ENCODE peak calls at places on chromosomes 1 and 21, in nine cellular contexts. U, Q, T, C, P, Y, S, E and I are unnamed samples.

GRCh38 chr1:201807958-201808632 is 20.9 kb upstream of the IPO9 start:
- DNase-seq in U (peak; percentile 68), Q (no peak), T (no peak), C (no peak), P (no peak), Y (no peak), S (no peak), E (no peak), I (no peak)

GRCh38 chr1:112723511-112723839 is 8.3 kb upstream of the PPM1J start:
- DNase-seq in U (no peak), Q (no peak), T (no peak), C (no peak), P (no peak), Y (no peak), S (no peak), E (no peak), I (no peak)

GRCh38 chr1:8911416-8912309 is 33.2 kb upstream of the ENO1 start:
- DNase-seq in U (no peak), Q (no peak), T (no peak), C (no peak), P (no peak), Y (no peak), S (no peak), E (no peak), I (no peak)

GRCh38 chr1:12593621-12594066 is 24.4 kb downstream of the DHRS3 start:
- DNase-seq in U (no peak), Q (no peak), T (peak; percentile 70), C (no peak), P (peak; percentile 52), Y (no peak), S (no peak), E (no peak), I (no peak)

GRCh38 chr1:78607334-78607927 is 12.8 kb upstream of the IFI44L start:
- DNase-seq in U (no peak), Q (peak; percentile 3), T (no peak), C (no peak), P (no peak), Y (no peak), S (no peak), E (no peak), I (peak; percentile 16)

GRCh38 chr21:41931041-41931451 is 22.8 kb downstream of the C2CD2 start:
- DNase-seq in U (no peak), Q (no peak), T (no peak), C (no peak), P (no peak), Y (peak; percentile 17), S (no peak), E (no peak), I (no peak)

GRCh38 chr1:162195567-162195966 is 126.1 kb downstream of the NOS1AP start:
- DNase-seq in U (no peak), Q (no peak), T (no peak), C (no peak), P (no peak), Y (no peak), S (no peak), E (no peak), I (no peak)

GRCh38 chr21:35438643-35439404 is 389.7 kb upstream of the RUNX1 start:
- DNase-seq in U (no peak), Q (peak; percentile 36), T (no peak), C (no peak), P (no peak), Y (no peak), S (no peak), E (no peak), I (peak; percentile 29)

GRCh38 chr1:60078182-60078581 is 4.6 kb upstream of the C1orf87 start:
- DNase-seq in U (no peak), Q (no peak), T (no peak), C (no peak), P (no peak), Y (no peak), S (no peak), E (no peak), I (no peak)

GRCh38 chr1:116827607-116828125 is 73.4 kb downstream of the CD2 start:
- DNase-seq in U (no peak), Q (no peak), T (no peak), C (no peak), P (no peak), Y (no peak), S (no peak), E (no peak), I (no peak)
- TF ChIP-seq CTCF in U (no peak), Q (no peak), T (no peak), C (no peak), P (no peak), Y (no peak), S (no peak), E (no peak), I (no peak)

GRCh38 chr1:174747613-174748012 is 252.1 kb upstream of the CACYBP start:
- DNase-seq in U (no peak), Q (no peak), T (no peak), C (no peak), P (no peak), Y (no peak), S (no peak), E (no peak), I (no peak)
- TF ChIP-seq CTCF in U (no peak), Q (peak; percentile 4), T (no peak), C (no peak), P (no peak), Y (no peak), S (no peak), E (peak; percentile 31), I (no peak)

GRCh38 chr1:18325151-18325550 is 155.6 kb upstream of the KLHDC7A start:
- DNase-seq in U (no peak), Q (no peak), T (no peak), C (no peak), P (no peak), Y (no peak), S (no peak), E (no peak), I (no peak)

GRCh38 chr1:18324246-18324645 is 156.5 kb upstream of the KLHDC7A start:
- DNase-seq in U (no peak), Q (peak; percentile 31), T (no peak), C (no peak), P (no peak), Y (no peak), S (no peak), E (no peak), I (no peak)

GRCh38 chr1:18320051-18320450 is 160.7 kb upstream of the KLHDC7A start:
- DNase-seq in U (no peak), Q (no peak), T (no peak), C (no peak), P (no peak), Y (no peak), S (no peak), E (no peak), I (no peak)

GRCh38 chr1:18323259-18323658 is 157.5 kb upstream of the KLHDC7A start:
- DNase-seq in U (no peak), Q (no peak), T (no peak), C (no peak), P (no peak), Y (no peak), S (no peak), E (no peak), I (no peak)

GRCh38 chr1:18322353-18323032 is 158.2 kb upstream of the KLHDC7A start:
- DNase-seq in U (no peak), Q (peak; percentile 34), T (no peak), C (no peak), P (no peak), Y (no peak), S (no peak), E (no peak), I (no peak)
- TF ChIP-seq CTCF in U (no peak), Q (peak; percentile 39), T (no peak), C (no peak), P (no peak), Y (no peak), S (peak; percentile 63), E (no peak), I (no peak)

DNA sequence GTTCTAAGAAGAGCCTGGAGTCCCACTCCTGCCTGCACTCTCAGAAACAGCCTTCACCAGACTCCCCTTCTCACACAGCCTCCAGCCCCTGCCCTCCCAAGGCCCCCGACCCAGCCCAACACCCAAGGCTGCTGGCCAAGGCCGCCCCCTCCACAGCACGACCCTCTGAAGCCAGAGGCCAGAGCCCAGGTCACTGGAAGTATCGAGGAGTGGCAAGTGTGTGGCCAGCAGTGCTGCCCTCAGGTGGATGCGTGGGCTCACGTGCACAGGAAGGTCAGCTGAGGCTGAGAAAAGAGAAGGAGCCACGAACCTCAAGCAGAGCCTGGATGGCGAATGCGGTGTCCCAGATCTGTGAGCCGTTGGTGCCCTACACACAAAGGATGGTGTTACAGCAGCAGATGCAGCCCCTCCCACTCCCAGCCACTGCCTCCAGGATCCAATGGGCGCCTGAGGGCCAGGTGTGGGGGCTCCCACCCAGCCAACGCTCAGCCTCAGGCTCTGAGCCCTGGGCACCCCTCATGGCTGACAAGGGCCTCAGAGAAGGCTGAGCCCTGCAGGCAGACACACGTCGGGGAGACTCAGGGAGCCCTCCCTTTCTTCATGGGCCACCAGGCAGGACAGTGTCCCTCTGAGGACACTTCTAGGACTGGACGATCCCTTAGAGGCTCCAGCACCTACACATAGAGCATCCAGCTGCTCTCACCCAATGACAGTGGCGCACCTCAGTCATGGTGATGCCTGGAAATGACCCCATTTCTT is 18.0 kb downstream of the LSS start:
- DNase-seq in U (no peak), Q (no peak), T (peak; percentile 15), C (peak; percentile 28), P (no peak), Y (no peak), S (no peak), E (no peak), I (no peak)
- TF ChIP-seq CTCF in U (no peak), Q (peak; percentile 12), T (no peak), C (no peak), P (no peak), Y (no peak), S (peak; percentile 53), E (no peak), I (no peak)

DNA sequence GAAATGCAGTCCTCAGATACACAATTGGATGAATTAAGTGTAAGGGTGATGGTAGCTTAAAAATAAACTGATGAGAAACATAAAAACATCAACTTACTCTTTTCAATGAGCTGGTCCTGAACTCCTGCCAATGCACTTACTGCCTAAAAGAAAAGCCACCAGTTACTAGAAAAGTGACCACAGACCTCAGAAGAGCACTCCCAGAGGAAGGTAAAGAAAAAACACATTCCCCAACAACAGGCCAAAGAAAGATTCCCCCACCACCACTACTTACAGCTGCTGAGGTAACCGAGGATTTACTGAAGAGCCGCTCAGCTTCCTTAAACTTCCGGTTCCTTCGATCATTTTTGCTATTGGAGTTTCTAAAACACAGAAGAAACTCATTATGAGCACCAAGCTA is 5.4 kb downstream of the MEAF6 start:
- DNase-seq in U (no peak), Q (no peak), T (no peak), C (no peak), P (no peak), Y (no peak), S (peak; percentile 28), E (no peak), I (no peak)
- TF ChIP-seq CTCF in U (no peak), Q (no peak), T (no peak), C (no peak), P (no peak), Y (no peak), S (no peak), E (peak; percentile 37), I (no peak)

GRCh38 chr1:166839600-166840308 is 479 bp downstream of the POGK start:
- DNase-seq in U (peak; percentile 43), Q (peak; percentile 68), T (peak; percentile 64), C (peak; percentile 80), P (peak; percentile 36), Y (peak; percentile 64), S (peak; percentile 17), E (no peak), I (peak; percentile 45)
- TF ChIP-seq CTCF in U (peak; percentile 8), Q (peak; percentile 29), T (no peak), C (peak; percentile 29), P (no peak), Y (peak; percentile 11), S (peak; percentile 39), E (peak; percentile 41), I (no peak)